ENCODE peak calls at places on chromosome 7, in six cellular contexts. W is upper lobe of right lung; D is neural crest cell; J is CD8-positive, alpha-beta T cell; M is breast epithelium; A is cardiac muscle cell. Q is an unnamed sample.

GRCh38 chr7:117164578-117164977 is 158.3 kb downstream of the WNT2 start:
- DNase-seq in W (no peak), D (no peak), J (no peak), M (no peak), A (no peak), Q (peak)

GRCh38 chr7:41472427-41473125 is 230.3 kb downstream of the INHBA start:
- DNase-seq in W (no peak), D (no peak), J (no peak), M (no peak), A (no peak), Q (no peak)

GRCh38 chr7:151833691-151834090 is 43.2 kb downstream of the PRKAG2 start:
- DNase-seq in W (no peak), D (no peak), J (no peak), M (no peak), A (no peak), Q (no peak)

GRCh38 chr7:113774182-113774807 is 144.5 kb downstream of the PPP1R3A start:
- DNase-seq in W (no peak), D (no peak), J (no peak), M (no peak), A (peak), Q (peak)

GRCh38 chr7:117210366-117210765 is 112.5 kb downstream of the WNT2 start:
- DNase-seq in W (no peak), D (no peak), J (no peak), M (no peak), A (no peak), Q (no peak)

GRCh38 chr7:48390381-48391327 is 219.4 kb downstream of the ABCA13 start:
- DNase-seq in W (no peak), D (no peak), J (no peak), M (no peak), A (no peak), Q (no peak)

GRCh38 chr7:111558948-111559347 is 3.3 kb downstream of the IMMP2L start:
- DNase-seq in W (no peak), D (no peak), J (no peak), M (no peak), A (no peak), Q (no peak)

GRCh38 chr7:19665399-19666008 is 43.3 kb downstream of the POLR1F start:
- DNase-seq in W (no peak), D (no peak), J (no peak), M (no peak), A (peak), Q (peak)

GRCh38 chr7:127819975-127820778 is 168.2 kb downstream of the SND1 start:
- DNase-seq in W (no peak), D (no peak), J (no peak), M (no peak), A (no peak), Q (peak)

GRCh38 chr7:148434181-148434769 is 156.3 kb upstream of the C7orf33 start:
- DNase-seq in W (no peak), D (no peak), J (no peak), M (no peak), A (no peak), Q (no peak)

GRCh38 chr7:69790915-69791473 is 192.7 kb downstream of the AUTS2 start:
- DNase-seq in W (no peak), D (no peak), J (no peak), M (no peak), A (no peak), Q (no peak)

GRCh38 chr7:125118444-125118843 is 188.8 kb upstream of the POT1 start:
- DNase-seq in W (no peak), D (no peak), J (no peak), M (no peak), A (no peak), Q (peak)

GRCh38 chr7:155450558-155450827 is 7.4 kb upstream of the EN2 start:
- DNase-seq in W (no peak), D (no peak), J (no peak), M (no peak), A (no peak), Q (no peak)

GRCh38 chr7:3722396-3722846 is 421.4 kb downstream of the SDK1 start:
- DNase-seq in W (no peak), D (peak), J (no peak), M (no peak), A (peak), Q (no peak)

GRCh38 chr7:29811597-29811996 is 5.3 kb downstream of the WIPF3 start:
- DNase-seq in W (no peak), D (no peak), J (no peak), M (no peak), A (no peak), Q (no peak)

GRCh38 chr7:15561840-15562239 is at the start of gene AGMO:
- DNase-seq in W (no peak), D (no peak), J (no peak), M (peak), A (peak), Q (no peak)

GRCh38 chr7:12002428-12002827 is 170.4 kb upstream of the THSD7A start:
- DNase-seq in W (no peak), D (no peak), J (no peak), M (no peak), A (no peak), Q (no peak)

GRCh38 chr7:102061981-102062390 is 224.7 kb upstream of the SH2B2 start:
- DNase-seq in W (peak), D (no peak), J (no peak), M (peak), A (no peak), Q (no peak)

GRCh38 chr7:158771-159170 is 33.6 kb upstream of the FAM20C start:
- DNase-seq in W (peak), D (no peak), J (no peak), M (no peak), A (no peak), Q (no peak)

GRCh38 chr7:107661081-107661864 is 645 bp downstream of the SLC26A4 start:
- DNase-seq in W (peak), D (peak), J (no peak), M (peak), A (peak), Q (peak)

GRCh38 chr7:57416601-57417358 is 33.2 kb upstream of the ZNF716 start:
- DNase-seq in W (no peak), D (no peak), J (no peak), M (no peak), A (no peak), Q (no peak)

GRCh38 chr7:7553386-7553785 is 13.3 kb upstream of the MIOS start:
- DNase-seq in W (no peak), D (no peak), J (no peak), M (no peak), A (no peak), Q (peak)

GRCh38 chr7:16695621-16696237 is 49.7 kb downstream of the BZW2 start:
- DNase-seq in W (no peak), D (no peak), J (no peak), M (no peak), A (peak), Q (peak)
- TF ChIP-seq CTCF in W (peak), D (peak), J (peak), M (peak), A (peak), Q (peak)

GRCh38 chr7:80372415-80372814 is 139.4 kb downstream of the GNAT3 start:
- DNase-seq in W (no peak), D (no peak), J (no peak), M (no peak), A (no peak), Q (no peak)

GRCh38 chr7:80369321-80369720 is 142.5 kb downstream of the GNAT3 start:
- DNase-seq in W (no peak), D (no peak), J (no peak), M (no peak), A (no peak), Q (no peak)

GRCh38 chr7:80374321-80374720 is 137.5 kb downstream of the GNAT3 start:
- DNase-seq in W (no peak), D (no peak), J (no peak), M (no peak), A (no peak), Q (no peak)

GRCh38 chr7:80373431-80374032 is 138.3 kb downstream of the GNAT3 start:
- DNase-seq in W (no peak), D (no peak), J (no peak), M (no peak), A (no peak), Q (no peak)

DNA sequence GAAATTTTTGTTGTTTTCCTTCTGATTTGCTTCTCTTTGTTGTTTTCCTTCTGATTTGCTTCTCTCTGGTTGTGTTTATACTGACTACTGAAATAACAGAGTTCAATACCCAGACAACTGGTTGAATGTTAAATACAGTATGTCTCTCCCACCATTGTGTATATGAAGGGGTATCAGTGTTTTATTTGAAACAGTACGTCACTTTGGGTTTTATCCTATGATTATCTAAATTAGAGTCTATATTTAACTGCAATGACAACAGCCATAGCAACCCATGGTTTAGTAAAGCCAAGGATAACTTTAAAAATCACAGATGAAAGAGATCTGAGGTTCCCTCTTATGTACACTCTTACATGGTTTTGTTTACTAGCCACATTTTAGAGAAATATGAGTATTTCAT is 141.3 kb downstream of the GNAT3 start:
- DNase-seq in W (no peak), D (no peak), J (no peak), M (no peak), A (no peak), Q (no peak)
- TF ChIP-seq CTCF in W (no peak), D (no peak), J (no peak), M (no peak), A (no peak), Q (no peak)

GRCh38 chr7:45074738-45075644 is 13.8 kb downstream of the NACAD start:
- DNase-seq in W (no peak), D (no peak), J (no peak), M (no peak), A (no peak), Q (no peak)

GRCh38 chr7:45071528-45071927 is 17.2 kb downstream of the NACAD start:
- DNase-seq in W (no peak), D (no peak), J (no peak), M (no peak), A (no peak), Q (no peak)

GRCh38 chr7:45073843-45074737 is 14.7 kb downstream of the NACAD start:
- DNase-seq in W (no peak), D (no peak), J (no peak), M (peak), A (no peak), Q (peak)

GRCh38 chr7:45072131-45073030 is 16.4 kb downstream of the NACAD start:
- DNase-seq in W (no peak), D (no peak), J (no peak), M (no peak), A (no peak), Q (no peak)

GRCh38 chr7:45073031-45073842 is 15.5 kb downstream of the NACAD start:
- DNase-seq in W (no peak), D (no peak), J (no peak), M (no peak), A (no peak), Q (peak)
- TF ChIP-seq CTCF in W (no peak), D (no peak), J (no peak), M (no peak), A (no peak), Q (no peak)

GRCh38 chr7:131359136-131359776 is 31.6 kb downstream of the MKLN1 start:
- DNase-seq in W (no peak), D (no peak), J (no peak), M (no peak), A (no peak), Q (no peak)

GRCh38 chr7:131357282-131357880 is 29.7 kb downstream of the MKLN1 start:
- DNase-seq in W (no peak), D (no peak), J (no peak), M (no peak), A (no peak), Q (peak)

GRCh38 chr7:131358636-131359035 is 31.0 kb downstream of the MKLN1 start:
- DNase-seq in W (no peak), D (no peak), J (no peak), M (no peak), A (no peak), Q (no peak)

GRCh38 chr7:131354390-131354789 is 26.7 kb downstream of the MKLN1 start:
- DNase-seq in W (no peak), D (no peak), J (no peak), M (no peak), A (no peak), Q (no peak)

GRCh38 chr7:131355917-131356777 is 28.5 kb downstream of the MKLN1 start:
- DNase-seq in W (no peak), D (no peak), J (no peak), M (no peak), A (no peak), Q (peak)
- TF ChIP-seq CTCF in W (no peak), D (no peak), J (no peak), M (no peak), A (no peak), Q (no peak)

GRCh38 chr7:1755783-1756626 is 85.9 kb downstream of the ELFN1 start:
- DNase-seq in W (peak), D (no peak), J (no peak), M (no peak), A (no peak), Q (no peak)

GRCh38 chr7:1758859-1759521 is 88.9 kb downstream of the ELFN1 start:
- DNase-seq in W (peak), D (no peak), J (no peak), M (peak), A (no peak), Q (no peak)

GRCh38 chr7:1761097-1761496 is 91.0 kb downstream of the ELFN1 start:
- DNase-seq in W (no peak), D (no peak), J (no peak), M (peak), A (no peak), Q (no peak)

GRCh38 chr7:1757601-1758000 is 87.5 kb downstream of the ELFN1 start:
- DNase-seq in W (peak), D (no peak), J (no peak), M (no peak), A (no peak), Q (no peak)

DNA sequence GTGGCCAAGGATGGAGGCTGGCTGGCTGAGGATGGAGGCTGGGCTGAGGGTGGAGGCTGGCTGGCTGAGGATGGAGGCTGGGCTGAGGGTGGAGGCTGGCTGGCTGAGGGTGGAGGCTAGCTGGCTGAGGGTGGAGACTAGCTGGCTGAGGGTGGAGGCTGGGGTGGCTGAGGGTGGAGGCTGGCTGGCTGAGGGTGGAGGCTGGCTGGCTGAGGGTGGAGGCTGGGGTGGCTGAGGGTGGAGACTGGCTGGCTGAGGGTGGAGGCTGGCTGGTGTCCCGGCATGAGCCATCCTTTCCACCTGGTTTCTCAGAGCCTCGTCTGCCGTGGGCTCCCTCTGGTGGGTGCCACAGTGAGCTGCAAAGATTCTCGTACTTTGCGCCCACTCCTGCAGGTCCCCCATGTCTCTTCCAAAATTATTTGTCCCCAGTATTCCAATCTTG is 88.4 kb downstream of the ELFN1 start:
- DNase-seq in W (peak), D (no peak), J (no peak), M (no peak), A (peak), Q (peak)
- TF ChIP-seq CTCF in W (peak), D (peak), J (no peak), M (no peak), A (peak), Q (peak)